ENCODE peak calls at places on chromosomes 4 and X, in four cellular contexts. P is GM12878, V is HepG2, G is K562. B is an unnamed sample.

GRCh38 chrX:114181195-114181594 is 402.7 kb upstream of the HTR2C start:
- DNase-seq in V (no peak), P (no peak), G (no peak), B (no peak)

GRCh38 chr4:155271557-155271956 is 63.1 kb downstream of the NPY2R start:
- DNase-seq in V (no peak), P (no peak), G (no peak), B (no peak)

GRCh38 chr4:126354784-126355183 is 1040.0 kb downstream of the FAT4 start:
- DNase-seq in V (no peak), P (no peak), G (no peak), B (no peak)

GRCh38 chr4:47642985-47643745 is 158.1 kb downstream of the ATP10D start:
- DNase-seq in P (no peak), V (no peak), G (no peak), B (no peak)

GRCh38 chr4:101655005-101655404 is 135.5 kb upstream of the BANK1 start:
- DNase-seq in G (no peak), V (no peak), P (no peak), B (no peak)

GRCh38 chr4:4555916-4556315 is 14.1 kb upstream of the STX18 start:
- DNase-seq in G (no peak), P (no peak), V (peak; percentile 63), B (no peak)

GRCh38 chr4:106530816-106531215 is 162.2 kb upstream of the GIMD1 start:
- DNase-seq in G (no peak), V (no peak), P (no peak), B (no peak)

GRCh38 chrX:44071847-44072545 is 98.8 kb upstream of the NDP start:
- DNase-seq in V (no peak), G (no peak), P (no peak), B (no peak)

GRCh38 chr4:168868044-168868855 is 141.8 kb downstream of the CBR4 start:
- DNase-seq in P (no peak), G (no peak), V (no peak), B (no peak)

GRCh38 chr4:145731026-145731425 is 51.1 kb downstream of the C4orf51 start:
- DNase-seq in P (no peak), V (peak; percentile 77), G (no peak), B (no peak)

GRCh38 chr4:7721984-7722551 is 217.6 kb downstream of the AFAP1 start:
- DNase-seq in V (no peak), P (no peak), G (peak; percentile 22), B (peak; percentile 44)

GRCh38 chrX:85903692-85904471 is 143.5 kb downstream of the CHM start:
- DNase-seq in G (no peak), V (no peak), P (no peak), B (no peak)
- TF ChIP-seq SP1 in G (no peak), V (no peak), P (no peak), B (no peak)

GRCh38 chr4:94582517-94582916 is 130.8 kb downstream of the PDLIM5 start:
- DNase-seq in G (no peak), V (no peak), P (no peak), B (no peak)
- TF ChIP-seq FOXK2 in G (no peak), V (no peak), P (no peak), B (no peak)

GRCh38 chr4:6328526-6328925 is 58.9 kb downstream of the WFS1 start:
- DNase-seq in V (no peak), G (no peak), P (no peak), B (no peak)
- TF ChIP-seq SP1 in V (no peak), G (no peak), P (no peak), B (no peak)

DNA sequence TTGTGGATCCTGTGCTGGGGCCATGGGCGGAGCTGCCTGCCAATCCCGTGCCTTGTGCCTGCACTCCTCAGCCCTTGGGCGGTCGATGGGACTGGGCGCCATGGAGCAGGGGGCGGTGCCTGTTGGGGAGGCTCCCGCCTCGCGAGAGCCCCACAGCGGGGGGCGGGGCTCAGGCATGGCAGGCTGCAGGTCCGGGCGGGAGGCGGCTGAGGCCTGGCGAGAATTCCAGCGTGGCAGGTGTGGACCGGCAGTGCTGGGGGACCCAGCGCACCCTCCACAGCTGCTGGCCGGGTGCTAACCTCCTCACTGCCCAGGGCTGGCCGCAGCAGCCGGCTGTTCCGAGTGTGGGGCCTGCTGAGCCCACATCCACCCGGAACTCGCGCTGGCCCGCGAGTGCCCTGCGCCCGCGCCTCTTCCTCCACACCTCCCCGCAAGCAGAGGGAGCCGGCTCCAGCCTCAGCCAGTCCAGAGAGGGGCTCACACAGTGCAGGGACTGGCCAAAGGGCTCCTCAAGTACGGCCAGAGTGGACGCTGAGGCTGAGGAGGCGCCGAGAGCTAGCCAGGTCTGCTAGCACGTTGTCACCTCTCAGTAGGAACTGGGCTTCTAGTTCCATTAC is 85.9 kb downstream of the GBA3 start:
- DNase-seq in G (peak; percentile 37), P (no peak), V (no peak), B (no peak)
- TF ChIP-seq FOXK2 in G (no peak), P (no peak), V (no peak), B (no peak)

DNA sequence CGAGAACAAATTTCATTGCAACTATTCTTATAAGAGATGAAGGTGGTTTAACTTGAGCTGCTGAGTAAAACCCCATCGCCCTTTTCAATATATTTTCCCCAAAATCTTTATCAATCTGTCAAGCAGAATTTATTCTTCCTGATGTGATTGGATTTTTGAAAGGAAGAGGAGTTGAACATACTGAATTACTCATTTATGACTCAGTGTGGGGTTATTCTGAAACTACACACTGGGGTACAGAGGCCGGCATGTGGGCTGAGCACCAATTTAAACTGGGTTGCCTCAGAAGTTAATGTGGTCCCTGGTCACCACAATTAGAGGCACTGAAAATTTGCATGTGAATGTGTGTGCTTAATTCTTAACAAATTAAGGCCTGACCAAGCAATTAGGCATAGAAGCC is 170.7 kb downstream of the IL15 start:
- DNase-seq in G (no peak), V (no peak), P (no peak), B (no peak)
- TF ChIP-seq SP1 in G (no peak), V (no peak), P (no peak), B (no peak)

GRCh38 chr4:1195894-1196401 is 23.6 kb upstream of the SPON2 start:
- DNase-seq in G (no peak), V (no peak), P (no peak), B (no peak)

GRCh38 chr4:1200425-1201035 is 28.1 kb upstream of the SPON2 start:
- DNase-seq in V (no peak), G (peak; percentile 21), P (no peak), B (no peak)

GRCh38 chr4:1196421-1197183 is 24.2 kb upstream of the SPON2 start:
- DNase-seq in G (no peak), V (no peak), P (no peak), B (no peak)

GRCh38 chr4:1199556-1200331 is 27.4 kb upstream of the SPON2 start:
- DNase-seq in P (no peak), G (no peak), V (no peak), B (no peak)

DNA sequence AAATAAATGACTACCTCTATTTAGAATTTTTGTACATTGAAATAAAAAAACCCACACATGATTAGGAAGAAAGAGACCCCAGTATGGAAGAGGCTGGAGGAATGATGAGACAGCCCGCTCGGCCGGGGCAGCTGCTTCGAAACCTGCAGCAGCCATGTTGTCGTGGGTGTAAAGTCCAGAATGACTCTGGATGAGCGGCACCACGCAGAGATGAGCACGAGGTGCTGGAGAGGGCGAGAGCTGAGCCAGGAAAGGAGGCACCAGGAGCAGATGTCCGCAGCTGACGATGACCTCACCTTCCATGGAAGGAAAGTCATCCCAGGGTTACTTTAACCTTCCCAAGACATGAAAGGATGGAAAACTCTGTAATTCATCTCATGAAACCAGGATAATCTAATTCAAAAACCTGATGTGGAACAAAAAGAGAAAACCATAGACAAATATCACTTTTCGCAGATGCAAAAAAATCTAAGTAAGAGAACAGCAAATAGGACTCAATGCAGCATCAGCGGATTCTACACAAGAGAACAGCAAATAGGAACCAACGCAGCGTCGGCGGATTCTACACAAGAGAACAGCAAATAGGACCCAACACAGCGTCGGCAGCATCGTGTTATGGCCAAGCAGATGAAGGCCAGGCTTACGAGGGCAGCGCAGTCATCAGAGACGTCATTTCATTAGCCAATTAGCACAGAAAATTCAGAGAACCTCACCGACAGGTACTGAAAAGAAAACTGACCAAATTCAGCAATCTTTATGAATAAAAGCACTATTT is 25.9 kb upstream of the SPON2 start:
- DNase-seq in V (no peak), G (no peak), P (no peak), B (no peak)
- TF ChIP-seq FOXK2 in V (no peak), G (no peak), P (no peak), B (no peak)

GRCh38 chr4:40688446-40689095 is 58.9 kb upstream of the RBM47 start:
- DNase-seq in G (no peak), V (no peak), P (no peak), B (no peak)
- TF ChIP-seq SP1 in G (no peak), V (no peak), P (no peak), B (no peak)

DNA sequence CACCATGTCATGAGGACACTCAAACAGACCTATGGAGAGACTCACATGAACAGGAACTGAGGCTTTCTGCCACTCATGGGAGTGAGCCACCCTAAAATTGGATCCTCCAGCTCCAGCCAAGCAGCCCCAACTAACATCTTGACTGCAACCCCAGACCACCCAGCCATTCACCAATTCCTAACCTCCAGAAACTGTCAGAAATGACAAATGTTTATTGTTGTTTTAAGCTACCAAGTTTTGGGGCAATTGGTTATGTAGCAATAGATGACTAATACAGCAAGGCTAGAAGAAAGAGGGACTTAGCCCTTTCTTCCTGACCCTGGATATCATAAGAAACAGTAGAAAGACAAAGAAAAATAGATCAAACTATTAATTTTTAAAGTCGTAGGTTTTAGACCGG is 9.1 kb upstream of the CHIC2 start:
- DNase-seq in P (no peak), V (no peak), G (no peak), B (no peak)
- TF ChIP-seq FOXK2 in P (no peak), V (no peak), G (no peak), B (no peak)

DNA sequence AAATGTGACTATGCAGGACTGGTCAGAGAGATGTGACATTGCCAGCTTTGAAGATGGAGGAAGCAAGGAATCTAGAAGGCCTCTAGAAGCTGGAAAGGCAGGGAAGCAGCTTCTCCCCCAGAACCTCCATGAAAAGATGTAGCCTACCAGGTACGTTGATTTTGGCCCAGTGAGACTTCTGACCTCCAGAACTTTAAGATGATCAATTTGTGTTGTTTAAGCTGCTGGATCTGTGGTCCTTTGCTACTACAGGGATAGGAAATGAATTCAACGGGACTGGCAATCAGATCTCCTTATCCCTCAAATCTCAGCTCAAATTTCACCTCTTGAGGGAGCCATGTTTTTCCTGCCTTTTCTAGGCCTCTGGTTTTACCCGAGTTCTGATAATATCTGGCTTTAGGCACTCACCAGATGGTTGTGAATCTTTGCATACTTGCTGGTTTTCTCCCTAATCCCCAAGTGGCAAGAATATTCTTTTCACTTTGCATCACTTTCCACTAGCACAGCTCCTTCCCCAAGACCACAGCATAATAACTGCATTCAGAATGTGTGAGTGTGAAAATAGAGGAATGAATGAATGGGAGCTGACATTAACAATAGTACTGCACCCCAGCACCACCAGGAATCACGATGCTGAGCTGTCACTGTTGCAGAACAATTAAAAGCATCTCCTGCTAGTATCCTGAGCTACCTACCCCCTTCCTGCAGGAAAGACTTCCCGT is 25.5 kb upstream of the TMSB4X start:
- DNase-seq in P (peak; percentile 45), G (no peak), V (no peak), B (no peak)
- TF ChIP-seq SP1 in P (no peak), G (no peak), V (no peak), B (no peak)

GRCh38 chr4:181143241-181143854 is 1099.9 kb upstream of the TENM3 start:
- DNase-seq in P (peak; percentile 5), G (peak; percentile 79), V (peak; percentile 59), B (peak; percentile 26)

GRCh38 chr4:181146031-181146430 is 1097.2 kb upstream of the TENM3 start:
- DNase-seq in G (no peak), P (no peak), V (no peak), B (no peak)

GRCh38 chr4:181150173-181150572 is 1093.0 kb upstream of the TENM3 start:
- DNase-seq in P (no peak), V (peak; percentile 6), G (no peak), B (no peak)

GRCh38 chr4:181148470-181148869 is 1094.7 kb upstream of the TENM3 start:
- DNase-seq in G (no peak), V (no peak), P (no peak), B (no peak)

GRCh38 chr4:181147421-181147951 is 1095.7 kb upstream of the TENM3 start:
- DNase-seq in G (no peak), V (no peak), P (no peak), B (no peak)
- TF ChIP-seq FOXK2 in G (no peak), V (no peak), P (no peak), B (no peak)